ENCODE peak calls at places on chromosomes 5 and 9, in four cellular contexts. One of them, this sample, is unnamed.

GRCh38 chr5:142881076-142881466 is 110.9 kb downstream of the ARHGAP26 start:
- DNase-seq in amygdala: no peak
- DNase-seq in effector CD4-positive, alpha-beta T cell: no peak
- DNase-seq in foreskin fibroblast: peak; percentile 88
- DNase-seq in this sample: peak; percentile 48

GRCh38 chr9:107438211-107439030 is 51.1 kb downstream of the KLF4 start:
- DNase-seq in foreskin fibroblast: peak; percentile 21
- DNase-seq in effector CD4-positive, alpha-beta T cell: no peak
- DNase-seq in amygdala: no peak
- DNase-seq in this sample: no peak

GRCh38 chr5:132254321-132254977 is 3.0 kb upstream of the PDLIM4 start:
- DNase-seq in effector CD4-positive, alpha-beta T cell: no peak
- DNase-seq in amygdala: no peak
- DNase-seq in foreskin fibroblast: no peak
- DNase-seq in this sample: no peak

GRCh38 chr5:141835928-141836667 is 42.1 kb downstream of the PCDH1 start:
- DNase-seq in effector CD4-positive, alpha-beta T cell: no peak
- DNase-seq in foreskin fibroblast: no peak
- DNase-seq in amygdala: no peak
- DNase-seq in this sample: no peak

GRCh38 chr5:112411903-112412302 is 7.2 kb downstream of the EPB41L4A start:
- DNase-seq in effector CD4-positive, alpha-beta T cell: no peak
- DNase-seq in amygdala: no peak
- DNase-seq in foreskin fibroblast: no peak
- DNase-seq in this sample: no peak

GRCh38 chr9:124697326-124698200 is 73.5 kb downstream of the NR6A1 start:
- DNase-seq in effector CD4-positive, alpha-beta T cell: no peak
- DNase-seq in foreskin fibroblast: peak; percentile 11
- DNase-seq in amygdala: no peak
- DNase-seq in this sample: no peak

GRCh38 chr9:113636693-113637092 is 173.2 kb downstream of the RGS3 start:
- DNase-seq in amygdala: no peak
- DNase-seq in foreskin fibroblast: no peak
- DNase-seq in effector CD4-positive, alpha-beta T cell: no peak
- DNase-seq in this sample: no peak

GRCh38 chr9:129798973-129799372 is 4.0 kb upstream of the TOR1B start:
- DNase-seq in amygdala: no peak
- DNase-seq in effector CD4-positive, alpha-beta T cell: no peak
- DNase-seq in foreskin fibroblast: no peak
- DNase-seq in this sample: no peak

GRCh38 chr5:10600629-10601245 is 36.9 kb downstream of the ANKRD33B start:
- DNase-seq in effector CD4-positive, alpha-beta T cell: no peak
- DNase-seq in amygdala: no peak
- DNase-seq in foreskin fibroblast: peak; percentile 9
- DNase-seq in this sample: no peak

GRCh38 chr5:119070828-119071572 is at the start of gene DMXL1:
- DNase-seq in amygdala: peak; percentile 98
- DNase-seq in foreskin fibroblast: peak; percentile 100
- DNase-seq in effector CD4-positive, alpha-beta T cell: peak; percentile 99
- DNase-seq in this sample: peak; percentile 98

GRCh38 chr5:13218518-13218917 is 726.0 kb downstream of the DNAH5 start:
- DNase-seq in foreskin fibroblast: no peak
- DNase-seq in amygdala: no peak
- DNase-seq in effector CD4-positive, alpha-beta T cell: no peak
- DNase-seq in this sample: no peak

GRCh38 chr5:116631147-116631546 is 56.5 kb upstream of the SEMA6A start:
- DNase-seq in effector CD4-positive, alpha-beta T cell: no peak
- DNase-seq in foreskin fibroblast: no peak
- DNase-seq in amygdala: no peak
- DNase-seq in this sample: no peak

GRCh38 chr5:74978347-74978746 is 74.0 kb downstream of the GCNT4 start:
- DNase-seq in effector CD4-positive, alpha-beta T cell: no peak
- DNase-seq in foreskin fibroblast: no peak
- DNase-seq in amygdala: no peak
- DNase-seq in this sample: no peak

GRCh38 chr5:2103940-2104339 is 221.2 kb upstream of the IRX4 start:
- DNase-seq in foreskin fibroblast: no peak
- DNase-seq in effector CD4-positive, alpha-beta T cell: no peak
- DNase-seq in amygdala: no peak
- DNase-seq in this sample: no peak

GRCh38 chr9:134477927-134478326 is 151.7 kb downstream of the RXRA start:
- DNase-seq in amygdala: no peak
- DNase-seq in foreskin fibroblast: no peak
- DNase-seq in effector CD4-positive, alpha-beta T cell: no peak
- DNase-seq in this sample: no peak

GRCh38 chr5:169350016-169350415 is 49.1 kb upstream of the SLIT3 start:
- DNase-seq in foreskin fibroblast: peak; percentile 87
- DNase-seq in effector CD4-positive, alpha-beta T cell: no peak
- DNase-seq in amygdala: no peak
- DNase-seq in this sample: no peak

GRCh38 chr5:39100301-39100850 is 26.2 kb upstream of the RICTOR start:
- DNase-seq in effector CD4-positive, alpha-beta T cell: no peak
- DNase-seq in foreskin fibroblast: no peak
- DNase-seq in amygdala: no peak
- DNase-seq in this sample: no peak

GRCh38 chr5:124704594-124705284 is 41.7 kb downstream of the ZNF608 start:
- DNase-seq in amygdala: no peak
- DNase-seq in foreskin fibroblast: no peak
- DNase-seq in effector CD4-positive, alpha-beta T cell: no peak
- DNase-seq in this sample: no peak

GRCh38 chr5:57267796-57268195 is 93.9 kb downstream of the GPBP1 start:
- DNase-seq in amygdala: no peak
- DNase-seq in effector CD4-positive, alpha-beta T cell: no peak
- DNase-seq in foreskin fibroblast: no peak
- DNase-seq in this sample: no peak

GRCh38 chr9:81390802-81391456 is 298.4 kb downstream of the TLE1 start:
- DNase-seq in amygdala: no peak
- DNase-seq in effector CD4-positive, alpha-beta T cell: no peak
- DNase-seq in foreskin fibroblast: peak; percentile 11
- DNase-seq in this sample: no peak

GRCh38 chr5:124252094-124252750 is 494.2 kb downstream of the ZNF608 start:
- DNase-seq in effector CD4-positive, alpha-beta T cell: no peak
- DNase-seq in foreskin fibroblast: no peak
- DNase-seq in amygdala: no peak
- DNase-seq in this sample: peak; percentile 50

GRCh38 chr5:4019841-4020240 is 424.2 kb downstream of the IRX1 start:
- DNase-seq in amygdala: no peak
- DNase-seq in effector CD4-positive, alpha-beta T cell: no peak
- DNase-seq in foreskin fibroblast: no peak
- DNase-seq in this sample: no peak

GRCh38 chr9:86948153-86948929 is 1.0 kb upstream of the GAS1 start:
- DNase-seq in foreskin fibroblast: peak; percentile 95
- DNase-seq in amygdala: peak; percentile 69
- DNase-seq in effector CD4-positive, alpha-beta T cell: peak; percentile 59
- DNase-seq in this sample: peak; percentile 94

GRCh38 chr5:138661342-138661975 is 86.3 kb upstream of the HSPA9 start:
- DNase-seq in effector CD4-positive, alpha-beta T cell: no peak
- DNase-seq in foreskin fibroblast: no peak
- DNase-seq in amygdala: no peak
- DNase-seq in this sample: no peak

GRCh38 chr9:120531683-120532300 is 48.2 kb downstream of the CDK5RAP2 start:
- DNase-seq in amygdala: no peak
- DNase-seq in foreskin fibroblast: peak; percentile 58
- DNase-seq in effector CD4-positive, alpha-beta T cell: no peak
- DNase-seq in this sample: no peak

GRCh38 chr9:99087462-99087861 is 17.5 kb upstream of the TGFBR1 start:
- DNase-seq in foreskin fibroblast: no peak
- DNase-seq in effector CD4-positive, alpha-beta T cell: no peak
- DNase-seq in amygdala: no peak
- DNase-seq in this sample: no peak

GRCh38 chr9:69279084-69279729 is 45.8 kb upstream of the ENTREP1 start:
- DNase-seq in amygdala: no peak
- DNase-seq in effector CD4-positive, alpha-beta T cell: no peak
- DNase-seq in foreskin fibroblast: no peak
- DNase-seq in this sample: no peak

GRCh38 chr5:78540335-78541057 is 108.1 kb downstream of the LHFPL2 start:
- DNase-seq in effector CD4-positive, alpha-beta T cell: no peak
- DNase-seq in foreskin fibroblast: no peak
- DNase-seq in amygdala: peak; percentile 28
- DNase-seq in this sample: peak; percentile 53

GRCh38 chr5:53425598-53426516 is 54.6 kb upstream of the FST start:
- DNase-seq in foreskin fibroblast: peak; percentile 65
- DNase-seq in amygdala: no peak
- DNase-seq in effector CD4-positive, alpha-beta T cell: no peak
- DNase-seq in this sample: peak; percentile 40

This sample was measured in retina.